ENCODE peak calls at places on chromosomes 7 and 10, in nine cellular contexts. One of them, this sample, is unnamed.

GRCh38 chr7:130954918-130955559 is 221.0 kb upstream of the KLF14 start:
- DNase-seq in ecto neural progenitor cell: no peak
- DNase-seq in AG09309: no peak
- DNase-seq in upper lobe of left lung: no peak
- DNase-seq in activated T-cell treated with anti-CD3 and anti-CD28 coated beads for 4 hours: no peak
- DNase-seq in transverse colon: no peak
- DNase-seq in myocyte: no peak
- DNase-seq in CD8-positive, alpha-beta T cell: no peak
- DNase-seq in cardiac muscle cell: no peak
- DNase-seq in this sample: no peak

GRCh38 chr10:90614631-90615030 is 243.2 kb downstream of the HTR7 start:
- DNase-seq in upper lobe of left lung: no peak
- DNase-seq in AG09309: no peak
- DNase-seq in transverse colon: no peak
- DNase-seq in activated T-cell treated with anti-CD3 and anti-CD28 coated beads for 4 hours: no peak
- DNase-seq in ecto neural progenitor cell: no peak
- DNase-seq in cardiac muscle cell: no peak
- DNase-seq in CD8-positive, alpha-beta T cell: no peak
- DNase-seq in myocyte: no peak
- DNase-seq in this sample: no peak

GRCh38 chr10:62384057-62384446 is 9.9 kb downstream of the ZNF365 start:
- DNase-seq in transverse colon: no peak
- DNase-seq in CD8-positive, alpha-beta T cell: peak; percentile 59
- DNase-seq in upper lobe of left lung: no peak
- DNase-seq in cardiac muscle cell: peak; percentile 38
- DNase-seq in activated T-cell treated with anti-CD3 and anti-CD28 coated beads for 4 hours: peak; percentile 35
- DNase-seq in myocyte: peak; percentile 76
- DNase-seq in AG09309: peak; percentile 68
- DNase-seq in ecto neural progenitor cell: no peak
- DNase-seq in this sample: no peak

GRCh38 chr7:2232766-2233520 is at the start of gene MAD1L1:
- DNase-seq in transverse colon: peak; percentile 93
- DNase-seq in activated T-cell treated with anti-CD3 and anti-CD28 coated beads for 4 hours: peak; percentile 81
- DNase-seq in myocyte: peak; percentile 96
- DNase-seq in ecto neural progenitor cell: peak; percentile 93
- DNase-seq in CD8-positive, alpha-beta T cell: peak; percentile 88
- DNase-seq in AG09309: peak; percentile 44
- DNase-seq in upper lobe of left lung: peak; percentile 86
- DNase-seq in cardiac muscle cell: peak; percentile 94
- DNase-seq in this sample: peak; percentile 86

GRCh38 chr10:68628576-68629127 is 68.5 kb downstream of the TET1 start:
- DNase-seq in transverse colon: peak; percentile 35
- DNase-seq in upper lobe of left lung: no peak
- DNase-seq in activated T-cell treated with anti-CD3 and anti-CD28 coated beads for 4 hours: no peak
- DNase-seq in cardiac muscle cell: peak; percentile 35
- DNase-seq in AG09309: no peak
- DNase-seq in ecto neural progenitor cell: no peak
- DNase-seq in myocyte: peak; percentile 80
- DNase-seq in CD8-positive, alpha-beta T cell: peak; percentile 13
- DNase-seq in this sample: peak; percentile 42

GRCh38 chr7:55733584-55733983 is 129.0 kb downstream of the SEPTIN14 start:
- DNase-seq in CD8-positive, alpha-beta T cell: no peak
- DNase-seq in AG09309: peak; percentile 16
- DNase-seq in upper lobe of left lung: no peak
- DNase-seq in myocyte: peak; percentile 6
- DNase-seq in activated T-cell treated with anti-CD3 and anti-CD28 coated beads for 4 hours: no peak
- DNase-seq in cardiac muscle cell: peak; percentile 0
- DNase-seq in ecto neural progenitor cell: no peak
- DNase-seq in transverse colon: no peak
- DNase-seq in this sample: no peak

GRCh38 chr10:79070091-79070610 is 1.4 kb downstream of the ZMIZ1 start:
- DNase-seq in transverse colon: peak; percentile 52
- DNase-seq in ecto neural progenitor cell: peak; percentile 73
- DNase-seq in myocyte: peak; percentile 37
- DNase-seq in cardiac muscle cell: peak; percentile 47
- DNase-seq in activated T-cell treated with anti-CD3 and anti-CD28 coated beads for 4 hours: no peak
- DNase-seq in upper lobe of left lung: peak; percentile 53
- DNase-seq in AG09309: no peak
- DNase-seq in CD8-positive, alpha-beta T cell: no peak
- DNase-seq in this sample: no peak

GRCh38 chr7:152202056-152202455 is 176.6 kb downstream of the GALNT11 start:
- DNase-seq in AG09309: peak; percentile 29
- DNase-seq in transverse colon: no peak
- DNase-seq in cardiac muscle cell: peak; percentile 46
- DNase-seq in CD8-positive, alpha-beta T cell: no peak
- DNase-seq in myocyte: peak; percentile 15
- DNase-seq in activated T-cell treated with anti-CD3 and anti-CD28 coated beads for 4 hours: no peak
- DNase-seq in upper lobe of left lung: no peak
- DNase-seq in ecto neural progenitor cell: no peak
- DNase-seq in this sample: no peak

GRCh38 chr10:30759423-30759822 is 129.9 kb upstream of the LYZL2 start:
- DNase-seq in ecto neural progenitor cell: no peak
- DNase-seq in myocyte: no peak
- DNase-seq in AG09309: no peak
- DNase-seq in activated T-cell treated with anti-CD3 and anti-CD28 coated beads for 4 hours: no peak
- DNase-seq in upper lobe of left lung: no peak
- DNase-seq in transverse colon: no peak
- DNase-seq in CD8-positive, alpha-beta T cell: no peak
- DNase-seq in cardiac muscle cell: no peak
- DNase-seq in this sample: no peak

GRCh38 chr10:44706745-44707144 is 204.4 kb upstream of the TMEM72 start:
- DNase-seq in upper lobe of left lung: no peak
- DNase-seq in myocyte: peak; percentile 88
- DNase-seq in activated T-cell treated with anti-CD3 and anti-CD28 coated beads for 4 hours: no peak
- DNase-seq in AG09309: peak; percentile 97
- DNase-seq in cardiac muscle cell: peak; percentile 81
- DNase-seq in transverse colon: no peak
- DNase-seq in CD8-positive, alpha-beta T cell: no peak
- DNase-seq in ecto neural progenitor cell: no peak
- DNase-seq in this sample: no peak

GRCh38 chr7:107180378-107180777 is 11.6 kb downstream of the HBP1 start:
- DNase-seq in activated T-cell treated with anti-CD3 and anti-CD28 coated beads for 4 hours: peak; percentile 69
- DNase-seq in transverse colon: peak; percentile 56
- DNase-seq in CD8-positive, alpha-beta T cell: peak; percentile 78
- DNase-seq in myocyte: peak; percentile 42
- DNase-seq in cardiac muscle cell: peak; percentile 91
- DNase-seq in upper lobe of left lung: peak; percentile 59
- DNase-seq in ecto neural progenitor cell: no peak
- DNase-seq in AG09309: peak; percentile 23
- DNase-seq in this sample: peak; percentile 64

GRCh38 chr7:72760602-72761001 is 67.4 kb downstream of the TYW1B start:
- DNase-seq in CD8-positive, alpha-beta T cell: no peak
- DNase-seq in cardiac muscle cell: no peak
- DNase-seq in upper lobe of left lung: no peak
- DNase-seq in activated T-cell treated with anti-CD3 and anti-CD28 coated beads for 4 hours: no peak
- DNase-seq in ecto neural progenitor cell: no peak
- DNase-seq in transverse colon: no peak
- DNase-seq in AG09309: no peak
- DNase-seq in myocyte: no peak
- DNase-seq in this sample: no peak

GRCh38 chr10:79093658-79094411 is 25.1 kb downstream of the ZMIZ1 start:
- DNase-seq in transverse colon: peak; percentile 89
- DNase-seq in myocyte: peak; percentile 74
- DNase-seq in activated T-cell treated with anti-CD3 and anti-CD28 coated beads for 4 hours: no peak
- DNase-seq in upper lobe of left lung: peak; percentile 87
- DNase-seq in CD8-positive, alpha-beta T cell: no peak
- DNase-seq in cardiac muscle cell: no peak
- DNase-seq in AG09309: no peak
- DNase-seq in ecto neural progenitor cell: no peak
- DNase-seq in this sample: no peak

GRCh38 chr7:63027075-63027474 is 971.6 kb upstream of the ZNF722 start:
- DNase-seq in CD8-positive, alpha-beta T cell: no peak
- DNase-seq in myocyte: no peak
- DNase-seq in upper lobe of left lung: no peak
- DNase-seq in AG09309: no peak
- DNase-seq in cardiac muscle cell: no peak
- DNase-seq in activated T-cell treated with anti-CD3 and anti-CD28 coated beads for 4 hours: no peak
- DNase-seq in transverse colon: no peak
- DNase-seq in ecto neural progenitor cell: no peak
- DNase-seq in this sample: no peak

This sample was measured in naive thymus-derived CD4-positive, alpha-beta T cell.